ENCODE peak calls at places on chromosomes 7 and 10, in six cellular contexts. D, M, O, B, W and J are unnamed samples.

GRCh38 chr7:150587551-150587950 is 20.4 kb downstream of the GIMAP4 start:
- DNase-seq in B (no peak), D (no peak), O (no peak), M (no peak), W (no peak), J (no peak)

GRCh38 chr7:33452805-33453502 is 323.6 kb downstream of the BBS9 start:
- DNase-seq in B (no peak), O (no peak), D (no peak), W (no peak), M (no peak), J (no peak)

GRCh38 chr10:62492012-62492869 is 118.1 kb downstream of the ZNF365 start:
- DNase-seq in M (no peak), O (no peak), W (no peak), D (no peak), B (no peak), J (peak)

GRCh38 chr7:125814030-125814535 is 884.5 kb upstream of the POT1 start:
- DNase-seq in D (no peak), B (no peak), M (no peak), W (no peak), O (no peak), J (no peak)

GRCh38 chr10:108787932-108788331 is 1135.4 kb downstream of the XPNPEP1 start:
- DNase-seq in O (no peak), D (no peak), B (no peak), M (no peak), W (no peak), J (no peak)

GRCh38 chr7:2029936-2030335 is 202.8 kb downstream of the MAD1L1 start:
- DNase-seq in B (no peak), M (no peak), O (peak), W (no peak), D (no peak), J (no peak)

GRCh38 chr7:151607464-151607867 is 87.8 kb upstream of the RHEB start:
- DNase-seq in W (no peak), B (no peak), O (no peak), M (no peak), D (no peak), J (no peak)

GRCh38 chr10:45040921-45041320 is 40.2 kb downstream of the ZNF22 start:
- DNase-seq in O (no peak), D (no peak), B (no peak), W (no peak), M (no peak), J (no peak)